ENCODE peak calls at places on chromosomes 7 and 10, in ten cellular contexts. One of them, this sample, is unnamed.

GRCh38 chr10:94042814-94043175 is 49.1 kb downstream of the PLCE1 start:
- DNase-seq in PC-9: no peak
- DNase-seq in tibial artery: no peak
- DNase-seq in neural progenitor cell: no peak
- DNase-seq in upper lobe of left lung: no peak
- DNase-seq in A549: no peak
- DNase-seq in astrocyte of the cerebellum: no peak
- DNase-seq in bronchial epithelial cell: peak
- DNase-seq in retinal pigment epithelial cell: no peak
- DNase-seq in tibial nerve: no peak
- DNase-seq in this sample: no peak

GRCh38 chr7:70569335-70569819 is 562.6 kb upstream of the GALNT17 start:
- DNase-seq in PC-9: no peak
- DNase-seq in tibial artery: no peak
- DNase-seq in neural progenitor cell: no peak
- DNase-seq in upper lobe of left lung: no peak
- DNase-seq in A549: no peak
- DNase-seq in astrocyte of the cerebellum: no peak
- DNase-seq in bronchial epithelial cell: no peak
- DNase-seq in retinal pigment epithelial cell: peak
- DNase-seq in tibial nerve: no peak
- DNase-seq in this sample: no peak

GRCh38 chr10:101672536-101672935 is 22.4 kb downstream of the FBXW4 start:
- DNase-seq in PC-9: no peak
- DNase-seq in tibial artery: no peak
- DNase-seq in neural progenitor cell: no peak
- DNase-seq in upper lobe of left lung: peak
- DNase-seq in A549: no peak
- DNase-seq in astrocyte of the cerebellum: no peak
- DNase-seq in bronchial epithelial cell: no peak
- DNase-seq in retinal pigment epithelial cell: no peak
- DNase-seq in tibial nerve: no peak
- DNase-seq in this sample: no peak

GRCh38 chr10:59268460-59268859 is 92.0 kb downstream of the PHYHIPL start:
- DNase-seq in PC-9: no peak
- DNase-seq in tibial artery: no peak
- DNase-seq in neural progenitor cell: no peak
- DNase-seq in upper lobe of left lung: no peak
- DNase-seq in A549: no peak
- DNase-seq in astrocyte of the cerebellum: no peak
- DNase-seq in bronchial epithelial cell: no peak
- DNase-seq in retinal pigment epithelial cell: no peak
- DNase-seq in tibial nerve: no peak
- DNase-seq in this sample: no peak

GRCh38 chr7:39951156-39951942 is 1.3 kb downstream of the CDK13 start:
- DNase-seq in PC-9: peak
- DNase-seq in tibial artery: peak
- DNase-seq in neural progenitor cell: peak
- DNase-seq in upper lobe of left lung: peak
- DNase-seq in A549: peak
- DNase-seq in astrocyte of the cerebellum: no peak
- DNase-seq in bronchial epithelial cell: peak
- DNase-seq in retinal pigment epithelial cell: no peak
- DNase-seq in tibial nerve: peak
- DNase-seq in this sample: peak

GRCh38 chr7:105126436-105126975 is 112.5 kb downstream of the KMT2E start:
- DNase-seq in PC-9: no peak
- DNase-seq in tibial artery: no peak
- DNase-seq in neural progenitor cell: no peak
- DNase-seq in upper lobe of left lung: no peak
- DNase-seq in A549: no peak
- DNase-seq in astrocyte of the cerebellum: no peak
- DNase-seq in bronchial epithelial cell: no peak
- DNase-seq in retinal pigment epithelial cell: no peak
- DNase-seq in tibial nerve: no peak
- DNase-seq in this sample: no peak

GRCh38 chr7:80054356-80054755 is 80.3 kb upstream of the GNAI1 start:
- DNase-seq in PC-9: no peak
- DNase-seq in tibial artery: no peak
- DNase-seq in neural progenitor cell: no peak
- DNase-seq in upper lobe of left lung: no peak
- DNase-seq in A549: no peak
- DNase-seq in astrocyte of the cerebellum: no peak
- DNase-seq in bronchial epithelial cell: peak
- DNase-seq in retinal pigment epithelial cell: no peak
- DNase-seq in tibial nerve: no peak
- DNase-seq in this sample: peak

GRCh38 chr10:132591166-132591971 is 53.8 kb downstream of the INPP5A start:
- DNase-seq in PC-9: peak
- DNase-seq in tibial artery: no peak
- DNase-seq in neural progenitor cell: no peak
- DNase-seq in upper lobe of left lung: no peak
- DNase-seq in A549: peak
- DNase-seq in astrocyte of the cerebellum: no peak
- DNase-seq in bronchial epithelial cell: peak
- DNase-seq in retinal pigment epithelial cell: no peak
- DNase-seq in tibial nerve: no peak
- DNase-seq in this sample: peak

GRCh38 chr7:127673902-127674301 is 21.9 kb downstream of the SND1 start:
- DNase-seq in PC-9: no peak
- DNase-seq in tibial artery: no peak
- DNase-seq in neural progenitor cell: no peak
- DNase-seq in upper lobe of left lung: no peak
- DNase-seq in A549: no peak
- DNase-seq in astrocyte of the cerebellum: no peak
- DNase-seq in bronchial epithelial cell: no peak
- DNase-seq in retinal pigment epithelial cell: no peak
- DNase-seq in tibial nerve: no peak
- DNase-seq in this sample: peak
- H3K4me3 ChIP-seq in PC-9: no peak
- H3K4me3 ChIP-seq in tibial artery: no peak
- H3K4me3 ChIP-seq in neural progenitor cell: no peak
- H3K4me3 ChIP-seq in upper lobe of left lung: no peak
- H3K4me3 ChIP-seq in A549: no peak
- H3K4me3 ChIP-seq in astrocyte of the cerebellum: no peak
- H3K4me3 ChIP-seq in bronchial epithelial cell: no peak
- H3K4me3 ChIP-seq in retinal pigment epithelial cell: no peak
- H3K4me3 ChIP-seq in tibial nerve: no peak
- H3K4me3 ChIP-seq in this sample: no peak

GRCh38 chr7:76318488-76319353 is 16.2 kb downstream of the HSPB1 start:
- DNase-seq in PC-9: peak
- DNase-seq in tibial artery: peak
- DNase-seq in neural progenitor cell: peak
- DNase-seq in upper lobe of left lung: peak
- DNase-seq in A549: peak
- DNase-seq in astrocyte of the cerebellum: peak
- DNase-seq in bronchial epithelial cell: peak
- DNase-seq in retinal pigment epithelial cell: no peak
- DNase-seq in tibial nerve: peak
- DNase-seq in this sample: peak
- TF ChIP-seq CTCF in PC-9: peak
- TF ChIP-seq CTCF in tibial artery: peak
- TF ChIP-seq CTCF in neural progenitor cell: peak
- TF ChIP-seq CTCF in upper lobe of left lung: peak
- TF ChIP-seq CTCF in A549: peak
- TF ChIP-seq CTCF in astrocyte of the cerebellum: peak
- TF ChIP-seq CTCF in bronchial epithelial cell: peak
- TF ChIP-seq CTCF in retinal pigment epithelial cell: peak
- TF ChIP-seq CTCF in tibial nerve: peak
- TF ChIP-seq CTCF in this sample: peak

GRCh38 chr10:3779146-3779707 is 5.8 kb downstream of the KLF6 start:
- DNase-seq in PC-9: no peak
- DNase-seq in tibial artery: no peak
- DNase-seq in neural progenitor cell: no peak
- DNase-seq in upper lobe of left lung: no peak
- DNase-seq in A549: no peak
- DNase-seq in astrocyte of the cerebellum: no peak
- DNase-seq in bronchial epithelial cell: peak
- DNase-seq in retinal pigment epithelial cell: no peak
- DNase-seq in tibial nerve: no peak
- DNase-seq in this sample: no peak

GRCh38 chr10:3782099-3782455 is 2.9 kb downstream of the KLF6 start:
- DNase-seq in PC-9: no peak
- DNase-seq in tibial artery: no peak
- DNase-seq in neural progenitor cell: no peak
- DNase-seq in upper lobe of left lung: no peak
- DNase-seq in A549: no peak
- DNase-seq in astrocyte of the cerebellum: no peak
- DNase-seq in bronchial epithelial cell: no peak
- DNase-seq in retinal pigment epithelial cell: no peak
- DNase-seq in tibial nerve: no peak
- DNase-seq in this sample: peak

GRCh38 chr10:3780056-3780765 is 4.8 kb downstream of the KLF6 start:
- DNase-seq in PC-9: no peak
- DNase-seq in tibial artery: peak
- DNase-seq in neural progenitor cell: no peak
- DNase-seq in upper lobe of left lung: no peak
- DNase-seq in A549: no peak
- DNase-seq in astrocyte of the cerebellum: no peak
- DNase-seq in bronchial epithelial cell: peak
- DNase-seq in retinal pigment epithelial cell: no peak
- DNase-seq in tibial nerve: no peak
- DNase-seq in this sample: peak

GRCh38 chr10:3781458-3782098 is 3.4 kb downstream of the KLF6 start:
- DNase-seq in PC-9: no peak
- DNase-seq in tibial artery: peak
- DNase-seq in neural progenitor cell: no peak
- DNase-seq in upper lobe of left lung: peak
- DNase-seq in A549: no peak
- DNase-seq in astrocyte of the cerebellum: no peak
- DNase-seq in bronchial epithelial cell: no peak
- DNase-seq in retinal pigment epithelial cell: no peak
- DNase-seq in tibial nerve: no peak
- DNase-seq in this sample: peak

DNA sequence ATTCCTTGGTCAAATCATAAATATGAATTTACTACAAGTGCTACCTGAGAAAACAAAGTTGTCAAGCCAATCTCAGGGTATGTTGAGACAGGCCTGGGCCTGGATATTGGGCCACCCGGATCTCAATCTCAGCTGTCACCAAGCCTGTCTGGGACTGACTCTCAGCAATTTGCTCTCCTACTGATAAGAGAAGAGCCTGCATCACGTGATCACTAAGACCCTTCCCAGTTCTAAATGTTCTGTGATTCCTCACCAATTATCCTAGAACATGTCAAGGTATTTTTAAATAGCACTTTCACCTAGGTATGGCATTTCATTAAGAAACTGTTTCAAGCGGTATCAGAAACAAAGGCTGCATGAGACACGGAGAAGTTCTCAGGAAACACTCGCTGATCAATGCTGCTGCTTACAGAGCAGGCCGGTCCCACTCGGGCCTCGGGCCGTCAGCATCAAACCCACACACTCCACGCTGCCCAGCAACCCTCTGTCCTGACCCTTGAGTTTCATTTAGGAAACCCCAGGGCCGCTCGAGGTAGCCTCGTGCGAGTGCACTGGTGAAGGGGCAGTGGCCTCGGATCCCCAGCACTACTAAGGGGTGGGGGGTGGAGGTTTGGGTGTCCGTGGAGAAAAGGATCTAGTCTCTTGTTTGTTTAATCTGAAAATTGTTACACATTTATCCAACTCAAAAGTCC is 4.1 kb downstream of the KLF6 start:
- DNase-seq in PC-9: no peak
- DNase-seq in tibial artery: no peak
- DNase-seq in neural progenitor cell: no peak
- DNase-seq in upper lobe of left lung: no peak
- DNase-seq in A549: no peak
- DNase-seq in astrocyte of the cerebellum: no peak
- DNase-seq in bronchial epithelial cell: peak
- DNase-seq in retinal pigment epithelial cell: no peak
- DNase-seq in tibial nerve: no peak
- DNase-seq in this sample: peak
- H3K4me3 ChIP-seq in PC-9: peak
- H3K4me3 ChIP-seq in tibial artery: peak
- H3K4me3 ChIP-seq in neural progenitor cell: no peak
- H3K4me3 ChIP-seq in upper lobe of left lung: peak
- H3K4me3 ChIP-seq in A549: peak
- H3K4me3 ChIP-seq in astrocyte of the cerebellum: peak
- H3K4me3 ChIP-seq in bronchial epithelial cell: peak
- H3K4me3 ChIP-seq in retinal pigment epithelial cell: peak
- H3K4me3 ChIP-seq in tibial nerve: peak
- H3K4me3 ChIP-seq in this sample: peak

GRCh38 chr7:158699341-158699740 is 5.3 kb downstream of the NCAPG2 start:
- DNase-seq in PC-9: no peak
- DNase-seq in tibial artery: no peak
- DNase-seq in neural progenitor cell: no peak
- DNase-seq in upper lobe of left lung: no peak
- DNase-seq in A549: no peak
- DNase-seq in astrocyte of the cerebellum: no peak
- DNase-seq in bronchial epithelial cell: no peak
- DNase-seq in retinal pigment epithelial cell: no peak
- DNase-seq in tibial nerve: no peak
- DNase-seq in this sample: no peak

GRCh38 chr7:158695056-158695455 is 9.5 kb downstream of the NCAPG2 start:
- DNase-seq in PC-9: no peak
- DNase-seq in tibial artery: no peak
- DNase-seq in neural progenitor cell: no peak
- DNase-seq in upper lobe of left lung: no peak
- DNase-seq in A549: no peak
- DNase-seq in astrocyte of the cerebellum: no peak
- DNase-seq in bronchial epithelial cell: no peak
- DNase-seq in retinal pigment epithelial cell: no peak
- DNase-seq in tibial nerve: no peak
- DNase-seq in this sample: no peak

GRCh38 chr7:158694650-158695049 is 10.0 kb downstream of the NCAPG2 start:
- DNase-seq in PC-9: no peak
- DNase-seq in tibial artery: no peak
- DNase-seq in neural progenitor cell: no peak
- DNase-seq in upper lobe of left lung: no peak
- DNase-seq in A549: no peak
- DNase-seq in astrocyte of the cerebellum: no peak
- DNase-seq in bronchial epithelial cell: no peak
- DNase-seq in retinal pigment epithelial cell: no peak
- DNase-seq in tibial nerve: no peak
- DNase-seq in this sample: no peak

GRCh38 chr7:158698657-158699195 is 5.9 kb downstream of the NCAPG2 start:
- DNase-seq in PC-9: no peak
- DNase-seq in tibial artery: no peak
- DNase-seq in neural progenitor cell: no peak
- DNase-seq in upper lobe of left lung: no peak
- DNase-seq in A549: no peak
- DNase-seq in astrocyte of the cerebellum: no peak
- DNase-seq in bronchial epithelial cell: no peak
- DNase-seq in retinal pigment epithelial cell: no peak
- DNase-seq in tibial nerve: no peak
- DNase-seq in this sample: no peak

DNA sequence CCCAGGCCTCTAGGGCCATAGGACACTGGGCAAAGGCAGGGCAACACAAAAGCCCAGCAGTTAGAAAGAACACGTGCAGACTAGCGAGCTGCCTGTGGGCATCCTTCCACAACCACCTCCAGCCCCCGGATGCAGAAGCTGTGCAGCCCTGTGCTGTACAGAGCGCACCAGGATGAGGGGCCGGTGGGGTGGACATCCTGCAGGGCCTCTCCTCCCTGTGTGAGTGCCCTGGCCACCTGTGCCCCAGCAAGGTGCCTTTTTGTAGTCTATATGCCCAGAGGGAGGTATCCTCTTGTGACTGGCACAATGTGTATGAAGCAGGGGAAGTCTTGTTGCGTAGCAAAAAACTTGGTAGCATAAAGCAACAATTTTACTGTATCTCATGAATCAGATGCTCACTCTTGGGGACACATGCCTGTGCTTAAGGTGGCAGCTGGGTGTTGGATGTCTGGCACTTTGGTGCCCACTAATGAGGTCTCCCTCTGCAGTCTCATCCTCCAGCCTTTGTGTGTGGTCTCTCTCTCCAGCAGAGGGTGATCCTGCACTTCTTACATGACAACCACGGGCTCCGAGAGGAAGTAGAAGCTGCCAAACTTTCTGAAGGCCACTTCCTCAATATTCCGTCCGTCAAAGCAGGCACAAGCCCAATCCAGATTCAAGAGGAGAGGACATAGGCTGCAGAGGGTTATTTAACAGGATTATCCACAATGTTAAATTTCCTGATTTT is 8.7 kb downstream of the NCAPG2 start:
- DNase-seq in PC-9: no peak
- DNase-seq in tibial artery: peak
- DNase-seq in neural progenitor cell: peak
- DNase-seq in upper lobe of left lung: peak
- DNase-seq in A549: peak
- DNase-seq in astrocyte of the cerebellum: peak
- DNase-seq in bronchial epithelial cell: peak
- DNase-seq in retinal pigment epithelial cell: no peak
- DNase-seq in tibial nerve: peak
- DNase-seq in this sample: peak
- TF ChIP-seq CTCF in PC-9: peak
- TF ChIP-seq CTCF in tibial artery: peak
- TF ChIP-seq CTCF in neural progenitor cell: peak
- TF ChIP-seq CTCF in upper lobe of left lung: peak
- TF ChIP-seq CTCF in A549: peak
- TF ChIP-seq CTCF in astrocyte of the cerebellum: peak
- TF ChIP-seq CTCF in bronchial epithelial cell: peak
- TF ChIP-seq CTCF in retinal pigment epithelial cell: peak
- TF ChIP-seq CTCF in tibial nerve: peak
- TF ChIP-seq CTCF in this sample: peak